ENCODE peak calls at places on chromosome 5, in nine cellular contexts. One of them, this sample, is unnamed.

GRCh38 chr5:122183098-122183794 is 53.9 kb downstream of the ZNF474 start:
- DNase-seq in K562: no peak
- DNase-seq in spleen: no peak
- DNase-seq in breast epithelium: peak; percentile 56
- DNase-seq in HCT116: no peak
- DNase-seq in stomach: peak; percentile 40
- DNase-seq in sigmoid colon: peak; percentile 82
- DNase-seq in prostate gland: peak; percentile 92
- DNase-seq in SK-N-SH: no peak
- DNase-seq in this sample: peak; percentile 88

GRCh38 chr5:14706615-14707021 is 42.1 kb downstream of the OTULIN start:
- DNase-seq in K562: no peak
- DNase-seq in spleen: no peak
- DNase-seq in breast epithelium: no peak
- DNase-seq in HCT116: no peak
- DNase-seq in stomach: no peak
- DNase-seq in sigmoid colon: no peak
- DNase-seq in prostate gland: no peak
- DNase-seq in SK-N-SH: peak; percentile 45
- DNase-seq in this sample: peak; percentile 16

GRCh38 chr5:133328800-133329199 is 277.0 kb downstream of the HSPA4 start:
- DNase-seq in K562: no peak
- DNase-seq in spleen: peak; percentile 68
- DNase-seq in breast epithelium: no peak
- DNase-seq in HCT116: no peak
- DNase-seq in stomach: no peak
- DNase-seq in sigmoid colon: peak; percentile 21
- DNase-seq in prostate gland: no peak
- DNase-seq in SK-N-SH: no peak
- DNase-seq in this sample: no peak

GRCh38 chr5:131112424-131112823 is 52.6 kb downstream of the HINT1 start:
- DNase-seq in K562: no peak
- DNase-seq in spleen: no peak
- DNase-seq in breast epithelium: no peak
- DNase-seq in HCT116: no peak
- DNase-seq in stomach: no peak
- DNase-seq in sigmoid colon: no peak
- DNase-seq in prostate gland: no peak
- DNase-seq in SK-N-SH: no peak
- DNase-seq in this sample: no peak

GRCh38 chr5:107402881-107403280 is 267.9 kb downstream of the EFNA5 start:
- DNase-seq in K562: no peak
- DNase-seq in spleen: no peak
- DNase-seq in breast epithelium: no peak
- DNase-seq in HCT116: no peak
- DNase-seq in stomach: no peak
- DNase-seq in sigmoid colon: no peak
- DNase-seq in prostate gland: no peak
- DNase-seq in SK-N-SH: peak; percentile 21
- DNase-seq in this sample: no peak

GRCh38 chr5:125337222-125337768 is 590.9 kb upstream of the ZNF608 start:
- DNase-seq in K562: no peak
- DNase-seq in spleen: no peak
- DNase-seq in breast epithelium: no peak
- DNase-seq in HCT116: no peak
- DNase-seq in stomach: no peak
- DNase-seq in sigmoid colon: no peak
- DNase-seq in prostate gland: no peak
- DNase-seq in SK-N-SH: no peak
- DNase-seq in this sample: no peak

GRCh38 chr5:98301567-98301966 is 471.9 kb upstream of the RGMB start:
- DNase-seq in K562: no peak
- DNase-seq in spleen: no peak
- DNase-seq in breast epithelium: no peak
- DNase-seq in HCT116: no peak
- DNase-seq in stomach: no peak
- DNase-seq in sigmoid colon: no peak
- DNase-seq in prostate gland: no peak
- DNase-seq in SK-N-SH: no peak
- DNase-seq in this sample: no peak

GRCh38 chr5:149282027-149282965 is 10.6 kb downstream of the AFAP1L1 start:
- DNase-seq in K562: no peak
- DNase-seq in spleen: no peak
- DNase-seq in breast epithelium: no peak
- DNase-seq in HCT116: no peak
- DNase-seq in stomach: no peak
- DNase-seq in sigmoid colon: no peak
- DNase-seq in prostate gland: no peak
- DNase-seq in SK-N-SH: no peak
- DNase-seq in this sample: no peak

GRCh38 chr5:5587474-5587873 is 165.0 kb downstream of the ICE1 start:
- DNase-seq in K562: no peak
- DNase-seq in spleen: no peak
- DNase-seq in breast epithelium: no peak
- DNase-seq in HCT116: no peak
- DNase-seq in stomach: no peak
- DNase-seq in sigmoid colon: no peak
- DNase-seq in prostate gland: no peak
- DNase-seq in SK-N-SH: no peak
- DNase-seq in this sample: no peak

GRCh38 chr5:17918373-17919104 is 284.3 kb downstream of the TAF11L14 start:
- DNase-seq in K562: no peak
- DNase-seq in spleen: no peak
- DNase-seq in breast epithelium: no peak
- DNase-seq in HCT116: no peak
- DNase-seq in stomach: no peak
- DNase-seq in sigmoid colon: no peak
- DNase-seq in prostate gland: no peak
- DNase-seq in SK-N-SH: no peak
- DNase-seq in this sample: no peak

GRCh38 chr5:127601111-127601510 is 47.8 kb upstream of the CTXN3 start:
- DNase-seq in K562: no peak
- DNase-seq in spleen: no peak
- DNase-seq in breast epithelium: no peak
- DNase-seq in HCT116: no peak
- DNase-seq in stomach: no peak
- DNase-seq in sigmoid colon: no peak
- DNase-seq in prostate gland: no peak
- DNase-seq in SK-N-SH: no peak
- DNase-seq in this sample: no peak

GRCh38 chr5:80919678-80920196 is 40.4 kb upstream of the RASGRF2 start:
- DNase-seq in K562: no peak
- DNase-seq in spleen: no peak
- DNase-seq in breast epithelium: no peak
- DNase-seq in HCT116: no peak
- DNase-seq in stomach: no peak
- DNase-seq in sigmoid colon: no peak
- DNase-seq in prostate gland: no peak
- DNase-seq in SK-N-SH: no peak
- DNase-seq in this sample: no peak

GRCh38 chr5:89213584-89213983 is 330.6 kb upstream of the MEF2C start:
- DNase-seq in K562: no peak
- DNase-seq in spleen: no peak
- DNase-seq in breast epithelium: no peak
- DNase-seq in HCT116: no peak
- DNase-seq in stomach: no peak
- DNase-seq in sigmoid colon: no peak
- DNase-seq in prostate gland: no peak
- DNase-seq in SK-N-SH: no peak
- DNase-seq in this sample: no peak

GRCh38 chr5:72179816-72180440 is 72.7 kb downstream of the MAP1B start:
- DNase-seq in K562: no peak
- DNase-seq in spleen: no peak
- DNase-seq in breast epithelium: peak; percentile 46
- DNase-seq in HCT116: no peak
- DNase-seq in stomach: no peak
- DNase-seq in sigmoid colon: no peak
- DNase-seq in prostate gland: peak; percentile 52
- DNase-seq in SK-N-SH: no peak
- DNase-seq in this sample: no peak
- H3K4me3 ChIP-seq in K562: no peak overlapping the region
- H3K4me3 ChIP-seq in spleen: no peak overlapping the region
- H3K4me3 ChIP-seq in breast epithelium: peak overlapping the region; percentile 65
- H3K4me3 ChIP-seq in HCT116: peak overlapping the region; percentile 32
- H3K4me3 ChIP-seq in stomach: peak overlapping the region; percentile 22
- H3K4me3 ChIP-seq in sigmoid colon: peak overlapping the region; percentile 39
- H3K4me3 ChIP-seq in prostate gland: no peak overlapping the region
- H3K4me3 ChIP-seq in SK-N-SH: peak overlapping the region; percentile 46
- H3K4me3 ChIP-seq in this sample: peak overlapping the region; percentile 33

GRCh38 chr5:56858777-56859442 is 43.6 kb downstream of the MAP3K1 start:
- DNase-seq in K562: no peak
- DNase-seq in spleen: no peak
- DNase-seq in breast epithelium: no peak
- DNase-seq in HCT116: no peak
- DNase-seq in stomach: no peak
- DNase-seq in sigmoid colon: no peak
- DNase-seq in prostate gland: no peak
- DNase-seq in SK-N-SH: no peak
- DNase-seq in this sample: no peak
- H3K27ac ChIP-seq in K562: no peak overlapping the region
- H3K27ac ChIP-seq in spleen: no peak overlapping the region
- H3K27ac ChIP-seq in breast epithelium: no peak overlapping the region
- H3K27ac ChIP-seq in HCT116: no peak overlapping the region
- H3K27ac ChIP-seq in stomach: no peak overlapping the region
- H3K27ac ChIP-seq in sigmoid colon: no peak overlapping the region
- H3K27ac ChIP-seq in prostate gland: no peak overlapping the region
- H3K27ac ChIP-seq in SK-N-SH: no peak overlapping the region
- H3K27ac ChIP-seq in this sample: no peak overlapping the region

DNA sequence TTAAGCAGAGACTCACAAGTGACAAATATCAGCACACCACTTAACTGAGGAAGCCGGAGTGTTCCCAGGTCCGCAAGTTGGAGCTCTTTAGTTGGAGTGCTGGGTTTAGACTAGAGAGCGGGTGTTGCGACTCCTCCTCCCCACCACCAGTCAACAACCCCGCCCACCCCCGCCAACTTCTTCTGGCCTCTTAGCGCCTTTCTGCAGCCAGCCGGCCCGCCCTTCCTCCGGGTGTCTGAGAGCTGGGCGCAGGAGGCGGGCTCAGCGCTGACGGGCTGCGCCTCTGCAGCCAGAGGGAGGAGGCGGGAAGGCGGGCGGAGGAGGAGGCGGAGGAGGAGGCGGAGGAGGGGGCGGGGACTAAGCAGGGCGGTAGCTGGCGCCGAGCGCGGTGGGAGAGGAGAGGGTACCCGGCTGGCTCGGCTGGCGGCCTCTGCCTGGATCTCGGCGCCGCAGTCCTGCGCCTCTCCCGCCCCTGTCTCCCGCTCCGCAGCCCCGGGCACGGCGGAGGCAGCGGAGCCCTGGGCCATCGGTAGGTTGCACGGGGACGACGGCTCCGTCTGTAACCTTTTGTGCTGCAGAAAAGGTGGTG is at the start of gene MACIR:
- DNase-seq in K562: peak; percentile 91
- DNase-seq in spleen: peak; percentile 100
- DNase-seq in breast epithelium: peak; percentile 91
- DNase-seq in HCT116: peak; percentile 94
- DNase-seq in stomach: peak; percentile 97
- DNase-seq in sigmoid colon: peak; percentile 98
- DNase-seq in prostate gland: peak; percentile 95
- DNase-seq in SK-N-SH: peak; percentile 90
- DNase-seq in this sample: peak; percentile 97
- TF ChIP-seq POLR2AphosphoS5 in K562: peak; percentile 49
- TF ChIP-seq POLR2AphosphoS5 in spleen: peak; percentile 87
- TF ChIP-seq POLR2AphosphoS5 in breast epithelium: no peak
- TF ChIP-seq POLR2AphosphoS5 in HCT116: peak; percentile 64
- TF ChIP-seq POLR2AphosphoS5 in stomach: peak; percentile 83
- TF ChIP-seq POLR2AphosphoS5 in sigmoid colon: peak; percentile 64
- TF ChIP-seq POLR2AphosphoS5 in prostate gland: peak; percentile 82
- TF ChIP-seq POLR2AphosphoS5 in SK-N-SH: peak; percentile 81
- TF ChIP-seq POLR2AphosphoS5 in this sample: peak; percentile 67

DNA sequence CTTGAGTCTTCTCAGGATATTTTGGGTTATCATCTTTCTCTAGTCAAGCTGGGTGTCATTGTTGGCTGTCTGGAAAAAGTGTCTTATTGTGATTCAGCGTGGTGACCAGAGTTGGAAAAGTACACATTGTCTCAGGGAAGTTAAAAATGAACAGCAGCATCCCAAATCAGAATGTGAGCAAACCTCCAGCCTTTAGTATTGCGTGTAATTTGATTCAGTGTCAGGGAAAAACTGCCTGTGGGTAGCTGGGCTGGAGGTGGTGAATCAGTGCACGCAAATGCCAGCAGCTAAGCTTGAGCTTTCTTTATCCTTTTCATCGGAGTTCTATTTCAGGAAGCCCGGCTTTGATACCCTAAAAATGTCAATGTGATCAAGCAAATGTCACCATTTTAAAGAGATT is 25.9 kb upstream of the C5orf47 start:
- DNase-seq in K562: no peak
- DNase-seq in spleen: no peak
- DNase-seq in breast epithelium: peak; percentile 30
- DNase-seq in HCT116: no peak
- DNase-seq in stomach: no peak
- DNase-seq in sigmoid colon: no peak
- DNase-seq in prostate gland: no peak
- DNase-seq in SK-N-SH: no peak
- DNase-seq in this sample: no peak
- H3K4me3 ChIP-seq in K562: no peak overlapping the region
- H3K4me3 ChIP-seq in spleen: no peak overlapping the region
- H3K4me3 ChIP-seq in breast epithelium: peak overlapping the region; percentile 61
- H3K4me3 ChIP-seq in HCT116: no peak overlapping the region
- H3K4me3 ChIP-seq in stomach: no peak overlapping the region
- H3K4me3 ChIP-seq in sigmoid colon: no peak overlapping the region
- H3K4me3 ChIP-seq in prostate gland: peak overlapping the region; percentile 29
- H3K4me3 ChIP-seq in SK-N-SH: peak overlapping the region; percentile 51
- H3K4me3 ChIP-seq in this sample: no peak overlapping the region